ENCODE peak calls at places on chromosomes 16 and 17, in six cellular contexts. E is activated naive CD4-positive, alpha-beta T cell treated with Interleukin-2 at 50 U/mL for 16 hours; X is anterior cingulate cortex; C is activated CD4-positive, CD25-positive, alpha-beta regulatory T cell; M is GM23338; K is stimulated activated CD4-positive, alpha-beta T cell treated with anti-CD3 and anti-CD28 coated beads, Interleukin-4, amount 100 ng/mL, for 4 hours. G is an unnamed sample.

GRCh38 chr17:16415031-16415924 is at the start of gene TRPV2:
- DNase-seq in E (peak; percentile 54), X (no peak), M (peak; percentile 80), C (no peak), K (peak; percentile 34), G (no peak)

GRCh38 chr17:66522591-66523272 is 220.3 kb downstream of the PRKCA start:
- DNase-seq in M (no peak), K (no peak), X (no peak), E (no peak), C (no peak), G (no peak)

GRCh38 chr17:8164815-8165131 is 2.0 kb upstream of the VAMP2 start:
- DNase-seq in K (no peak), M (no peak), C (no peak), X (no peak), E (no peak), G (no peak)

GRCh38 chr17:17714261-17714866 is 33.1 kb downstream of the RAI1 start:
- DNase-seq in K (no peak), E (no peak), C (no peak), M (no peak), X (no peak), G (no peak)

GRCh38 chr17:40298726-40299125 is 10.3 kb upstream of the RARA start:
- DNase-seq in K (no peak), M (no peak), X (no peak), E (no peak), C (no peak), G (no peak)

GRCh38 chr16:78506372-78507193 is 407.1 kb downstream of the WWOX start:
- DNase-seq in E (no peak), M (no peak), C (no peak), K (no peak), X (no peak), G (no peak)

GRCh38 chr16:794853-795466 is 5.6 kb downstream of the GNG13 start:
- DNase-seq in X (no peak), E (no peak), C (no peak), M (no peak), K (no peak), G (no peak)

GRCh38 chr16:49809561-49809960 is 46.4 kb downstream of the ZNF423 start:
- DNase-seq in E (no peak), M (no peak), K (no peak), X (no peak), C (no peak), G (no peak)

GRCh38 chr17:74768069-74768762 is 7.9 kb downstream of the NAT9 start:
- DNase-seq in K (no peak), X (peak; percentile 51), E (no peak), C (no peak), M (no peak), G (no peak)

GRCh38 chr17:61536417-61536955 is 54.5 kb downstream of the NACA2 start:
- DNase-seq in E (no peak), K (no peak), M (no peak), X (no peak), C (no peak), G (no peak)

GRCh38 chr17:30493802-30494201 is 16.6 kb downstream of the GOSR1 start:
- DNase-seq in C (no peak), M (no peak), K (no peak), X (no peak), E (no peak), G (no peak)

GRCh38 chr16:27029525-27029924 is 37.2 kb upstream of the C16orf82 start:
- DNase-seq in C (no peak), E (no peak), X (no peak), K (no peak), M (no peak), G (peak; percentile 58)

GRCh38 chr16:9381908-9382307 is 290.5 kb downstream of the HAPSTR1 start:
- DNase-seq in K (no peak), X (no peak), C (no peak), E (no peak), M (no peak), G (no peak)

GRCh38 chr17:57876866-57877237 is 27.0 kb upstream of the MRPS23 start:
- DNase-seq in X (no peak), M (no peak), E (no peak), K (no peak), C (no peak), G (no peak)

GRCh38 chr17:21388944-21389343 is 12.8 kb downstream of the KCNJ12 start:
- DNase-seq in X (no peak), E (no peak), C (no peak), M (peak; percentile 51), K (no peak), G (no peak)

GRCh38 chr17:57402691-57403090 is 146.4 kb downstream of the MSI2 start:
- DNase-seq in C (no peak), K (no peak), E (no peak), X (no peak), M (no peak), G (no peak)

GRCh38 chr17:28792877-28793666 is 49.3 kb downstream of the TRAF4 start:
- DNase-seq in M (peak; percentile 33), K (no peak), C (no peak), E (no peak), X (no peak), G (no peak)

G was measured in suprapubic skin.